ENCODE peak calls at places on chromosomes 3 and 15, in four cellular contexts. One of them, this sample, is unnamed.

GRCh38 chr3:28699283-28699682 is 350.7 kb upstream of the AZI2 start:
- DNase-seq in K562: no peak
- DNase-seq in HCT116: no peak
- DNase-seq in HepG2: no peak
- DNase-seq in this sample: no peak

GRCh38 chr3:157572559-157573270 is 69.5 kb upstream of the VEPH1 start:
- DNase-seq in K562: peak; percentile 65
- DNase-seq in HCT116: peak; percentile 50
- DNase-seq in HepG2: peak; percentile 34
- DNase-seq in this sample: peak; percentile 32

GRCh38 chr3:55327131-55327920 is 159.8 kb downstream of the WNT5A start:
- DNase-seq in K562: no peak
- DNase-seq in HCT116: no peak
- DNase-seq in HepG2: no peak
- DNase-seq in this sample: no peak

GRCh38 chr3:44058022-44058867 is 183.4 kb upstream of the TOPAZ1 start:
- DNase-seq in K562: no peak
- DNase-seq in HCT116: no peak
- DNase-seq in HepG2: no peak
- DNase-seq in this sample: no peak

GRCh38 chr15:71634820-71635219 is 175.5 kb upstream of the NR2E3 start:
- DNase-seq in K562: no peak
- DNase-seq in HCT116: no peak
- DNase-seq in HepG2: no peak
- DNase-seq in this sample: no peak

GRCh38 chr3:16173696-16174355 is 654 bp upstream of the GALNT15 start:
- DNase-seq in K562: no peak
- DNase-seq in HCT116: no peak
- DNase-seq in HepG2: no peak
- DNase-seq in this sample: no peak

GRCh38 chr3:182185341-182185740 is 473.6 kb downstream of the SOX2 start:
- DNase-seq in K562: no peak
- DNase-seq in HCT116: no peak
- DNase-seq in HepG2: no peak
- DNase-seq in this sample: no peak

GRCh38 chr3:77526573-77526972 is 486.7 kb downstream of the ROBO2 start:
- DNase-seq in K562: no peak
- DNase-seq in HCT116: no peak
- DNase-seq in HepG2: no peak
- DNase-seq in this sample: no peak

GRCh38 chr3:43758826-43759225 is 68.1 kb downstream of the ABHD5 start:
- DNase-seq in K562: no peak
- DNase-seq in HCT116: no peak
- DNase-seq in HepG2: no peak
- DNase-seq in this sample: no peak

GRCh38 chr15:41630616-41631218 is 29.5 kb upstream of the MGA start:
- DNase-seq in K562: no peak
- DNase-seq in HCT116: no peak
- DNase-seq in HepG2: peak; percentile 35
- DNase-seq in this sample: no peak

GRCh38 chr3:11035757-11036505 is 43.4 kb downstream of the SLC6A1 start:
- DNase-seq in K562: no peak
- DNase-seq in HCT116: no peak
- DNase-seq in HepG2: no peak
- DNase-seq in this sample: no peak

GRCh38 chr15:70853855-70854668 is at the start of gene LARP6:
- DNase-seq in K562: no peak
- DNase-seq in HCT116: no peak
- DNase-seq in HepG2: no peak
- DNase-seq in this sample: no peak

GRCh38 chr3:40046149-40046548 is 236.7 kb downstream of the MYRIP start:
- DNase-seq in K562: no peak
- DNase-seq in HCT116: no peak
- DNase-seq in HepG2: no peak
- DNase-seq in this sample: no peak

GRCh38 chr3:100087203-100087602 is 27.1 kb downstream of the FILIP1L start:
- DNase-seq in K562: no peak
- DNase-seq in HCT116: no peak
- DNase-seq in HepG2: no peak
- DNase-seq in this sample: no peak

GRCh38 chr15:74400915-74401757 is 32.6 kb downstream of the SEMA7A start:
- DNase-seq in K562: no peak
- DNase-seq in HCT116: no peak
- DNase-seq in HepG2: no peak
- DNase-seq in this sample: no peak

DNA sequence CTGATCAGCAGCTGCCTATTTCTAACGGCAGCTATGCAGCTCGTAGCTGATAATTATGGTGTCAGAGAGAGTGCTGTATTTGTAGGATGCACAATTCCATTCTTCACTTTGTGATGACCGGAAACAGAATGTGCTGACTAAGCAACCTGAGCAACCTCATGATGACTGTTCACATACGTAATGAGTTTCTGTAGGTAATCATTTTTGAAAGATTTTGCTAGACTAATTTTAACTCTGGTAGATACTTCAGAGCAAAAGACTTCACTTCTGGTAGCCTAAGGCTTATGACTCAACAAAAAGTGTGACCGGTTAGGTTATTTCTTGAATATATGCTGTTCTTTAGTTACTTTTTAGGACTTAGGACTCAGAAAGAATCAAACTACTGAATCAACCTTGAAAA is 567.7 kb downstream of the NAALADL2 start:
- DNase-seq in K562: no peak
- DNase-seq in HCT116: no peak
- DNase-seq in HepG2: no peak
- DNase-seq in this sample: no peak
- TF ChIP-seq TCF7L2 in K562: no peak
- TF ChIP-seq TCF7L2 in HCT116: no peak
- TF ChIP-seq TCF7L2 in HepG2: no peak
- TF ChIP-seq TCF7L2 in this sample: no peak

GRCh38 chr3:171807806-171808205 is 2.5 kb downstream of the PLD1 start:
- DNase-seq in K562: no peak
- DNase-seq in HCT116: no peak
- DNase-seq in HepG2: peak; percentile 50
- DNase-seq in this sample: no peak
- H3K4me1 ChIP-seq in K562: peaks cover 36% of the 10 kb centered on the region
- H3K4me1 ChIP-seq in HCT116: peaks cover 46% of the 10 kb centered on the region
- H3K4me1 ChIP-seq in HepG2: peaks cover 71% of the 10 kb centered on the region
- H3K4me1 ChIP-seq in this sample: peaks cover 63% of the 10 kb centered on the region

DNA sequence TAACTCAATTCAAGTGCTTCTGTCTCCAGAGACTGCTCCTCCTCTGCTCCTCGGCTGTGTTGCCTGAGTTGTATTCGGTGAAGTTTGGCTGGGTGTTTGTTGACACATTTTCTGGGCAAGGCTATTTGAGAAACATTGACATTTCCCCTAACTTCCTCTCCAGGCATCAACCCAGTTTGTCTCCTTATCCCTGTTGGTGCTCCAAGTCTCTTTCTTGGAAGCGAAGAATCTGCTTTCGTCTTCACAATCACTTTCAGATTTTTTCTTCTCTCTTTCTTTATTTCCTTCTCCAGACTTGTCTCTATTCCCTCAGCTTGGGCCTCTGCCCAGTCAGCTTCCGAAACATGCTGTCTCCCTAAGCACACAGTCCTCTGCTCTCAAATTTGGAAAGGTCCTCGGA is 84.7 kb downstream of the ETV5 start:
- DNase-seq in K562: no peak
- DNase-seq in HCT116: no peak
- DNase-seq in HepG2: no peak
- DNase-seq in this sample: no peak
- TF ChIP-seq TCF7L2 in K562: no peak
- TF ChIP-seq TCF7L2 in HCT116: no peak
- TF ChIP-seq TCF7L2 in HepG2: no peak
- TF ChIP-seq TCF7L2 in this sample: no peak

GRCh38 chr15:67834249-67834592 is 5.6 kb downstream of the RNU6-1 start:
- DNase-seq in K562: no peak
- DNase-seq in HCT116: no peak
- DNase-seq in HepG2: no peak
- DNase-seq in this sample: no peak
- H3K4me1 ChIP-seq in K562: peaks cover 37% of the 10 kb centered on the region
- H3K4me1 ChIP-seq in HCT116: peaks cover 3% of the 10 kb centered on the region
- H3K4me1 ChIP-seq in HepG2: peaks cover 52% of the 10 kb centered on the region
- H3K4me1 ChIP-seq in this sample: peaks cover 31% of the 10 kb centered on the region

This sample was measured in Panc1.